ENCODE peak calls at places on chromosomes 7 and 10, in four cellular contexts. One of them, this sample, is unnamed. For H3K4me1 and H3K9me3, the result is how much of the 10 kb centered on the place peaks cover.

GRCh38 chr7:67462781-67463191 is 466.2 kb downstream of the TYW1 start:
- DNase-seq in transverse colon: peak
- DNase-seq in tibial artery: no peak
- DNase-seq in CD8-positive, alpha-beta memory T cell: no peak
- DNase-seq in this sample: no peak

GRCh38 chr10:60527676-60528075 is 138.0 kb upstream of the ANK3 start:
- DNase-seq in CD8-positive, alpha-beta memory T cell: no peak
- DNase-seq in transverse colon: no peak
- DNase-seq in tibial artery: no peak
- DNase-seq in this sample: no peak

GRCh38 chr10:109911903-109912302 is 11.4 kb downstream of the XPNPEP1 start:
- DNase-seq in CD8-positive, alpha-beta memory T cell: no peak
- DNase-seq in transverse colon: no peak
- DNase-seq in tibial artery: no peak
- DNase-seq in this sample: no peak

GRCh38 chr10:77101416-77101815 is 536.2 kb downstream of the KCNMA1 start:
- DNase-seq in CD8-positive, alpha-beta memory T cell: no peak
- DNase-seq in tibial artery: no peak
- DNase-seq in transverse colon: no peak
- DNase-seq in this sample: no peak

GRCh38 chr7:131238260-131238940 is 89.3 kb upstream of the MKLN1 start:
- DNase-seq in CD8-positive, alpha-beta memory T cell: no peak
- DNase-seq in transverse colon: no peak
- DNase-seq in tibial artery: no peak
- DNase-seq in this sample: no peak

GRCh38 chr7:69049341-69049740 is 548.9 kb upstream of the AUTS2 start:
- DNase-seq in CD8-positive, alpha-beta memory T cell: no peak
- DNase-seq in tibial artery: no peak
- DNase-seq in transverse colon: no peak
- DNase-seq in this sample: no peak

GRCh38 chr10:77531441-77532001 is 106.1 kb downstream of the KCNMA1 start:
- DNase-seq in transverse colon: no peak
- DNase-seq in tibial artery: peak
- DNase-seq in CD8-positive, alpha-beta memory T cell: no peak
- DNase-seq in this sample: no peak

GRCh38 chr10:24449334-24449740 is 240.4 kb downstream of the KIAA1217 start:
- DNase-seq in transverse colon: no peak
- DNase-seq in CD8-positive, alpha-beta memory T cell: no peak
- DNase-seq in tibial artery: no peak
- DNase-seq in this sample: no peak

GRCh38 chr10:79241990-79242619 is 105.2 kb upstream of the PPIF start:
- DNase-seq in transverse colon: peak
- DNase-seq in tibial artery: peak
- DNase-seq in CD8-positive, alpha-beta memory T cell: peak
- DNase-seq in this sample: peak

GRCh38 chr10:68101066-68101465 is 8.2 kb upstream of the MYPN start:
- DNase-seq in transverse colon: no peak
- DNase-seq in CD8-positive, alpha-beta memory T cell: no peak
- DNase-seq in tibial artery: no peak
- DNase-seq in this sample: no peak

GRCh38 chr7:116354546-116355422 is 144.4 kb downstream of the TES start:
- DNase-seq in CD8-positive, alpha-beta memory T cell: no peak
- DNase-seq in transverse colon: peak
- DNase-seq in tibial artery: peak
- DNase-seq in this sample: no peak

GRCh38 chr7:54904986-54905385 is 113.8 kb upstream of the EGFR start:
- DNase-seq in transverse colon: no peak
- DNase-seq in CD8-positive, alpha-beta memory T cell: no peak
- DNase-seq in tibial artery: no peak
- DNase-seq in this sample: no peak

GRCh38 chr7:139876622-139877283 is 47.7 kb downstream of the TBXAS1 start:
- DNase-seq in tibial artery: no peak
- DNase-seq in transverse colon: no peak
- DNase-seq in CD8-positive, alpha-beta memory T cell: no peak
- DNase-seq in this sample: no peak

GRCh38 chr7:37945336-37945735 is 24.9 kb downstream of the EPDR1 start:
- DNase-seq in tibial artery: no peak
- DNase-seq in transverse colon: no peak
- DNase-seq in CD8-positive, alpha-beta memory T cell: no peak
- DNase-seq in this sample: no peak

GRCh38 chr7:139681463-139681755 is 96.4 kb downstream of the HIPK2 start:
- DNase-seq in tibial artery: no peak
- DNase-seq in transverse colon: no peak
- DNase-seq in CD8-positive, alpha-beta memory T cell: no peak
- DNase-seq in this sample: no peak

GRCh38 chr10:110356628-110357245 is 52.0 kb upstream of the SMNDC1 start:
- DNase-seq in transverse colon: peak
- DNase-seq in tibial artery: no peak
- DNase-seq in CD8-positive, alpha-beta memory T cell: peak
- DNase-seq in this sample: peak

GRCh38 chr10:88423732-88424131 is 159.4 kb downstream of the RNLS start:
- DNase-seq in tibial artery: no peak
- DNase-seq in CD8-positive, alpha-beta memory T cell: no peak
- DNase-seq in transverse colon: no peak
- DNase-seq in this sample: no peak

GRCh38 chr10:88428442-88428841 is 154.7 kb downstream of the RNLS start:
- DNase-seq in transverse colon: no peak
- DNase-seq in CD8-positive, alpha-beta memory T cell: no peak
- DNase-seq in tibial artery: no peak
- DNase-seq in this sample: no peak

GRCh38 chr10:88428976-88429375 is 154.1 kb downstream of the RNLS start:
- DNase-seq in CD8-positive, alpha-beta memory T cell: no peak
- DNase-seq in tibial artery: no peak
- DNase-seq in transverse colon: no peak
- DNase-seq in this sample: no peak

GRCh38 chr10:88424881-88425280 is 158.2 kb downstream of the RNLS start:
- DNase-seq in CD8-positive, alpha-beta memory T cell: no peak
- DNase-seq in tibial artery: no peak
- DNase-seq in transverse colon: no peak
- DNase-seq in this sample: no peak

GRCh38 chr10:88427024-88427423 is 156.1 kb downstream of the RNLS start:
- DNase-seq in CD8-positive, alpha-beta memory T cell: no peak
- DNase-seq in tibial artery: no peak
- DNase-seq in transverse colon: no peak
- DNase-seq in this sample: no peak
- H3K27ac ChIP-seq in CD8-positive, alpha-beta memory T cell: no peak
- H3K27ac ChIP-seq in tibial artery: no peak
- H3K27ac ChIP-seq in transverse colon: no peak
- H3K27ac ChIP-seq in this sample: no peak

DNA sequence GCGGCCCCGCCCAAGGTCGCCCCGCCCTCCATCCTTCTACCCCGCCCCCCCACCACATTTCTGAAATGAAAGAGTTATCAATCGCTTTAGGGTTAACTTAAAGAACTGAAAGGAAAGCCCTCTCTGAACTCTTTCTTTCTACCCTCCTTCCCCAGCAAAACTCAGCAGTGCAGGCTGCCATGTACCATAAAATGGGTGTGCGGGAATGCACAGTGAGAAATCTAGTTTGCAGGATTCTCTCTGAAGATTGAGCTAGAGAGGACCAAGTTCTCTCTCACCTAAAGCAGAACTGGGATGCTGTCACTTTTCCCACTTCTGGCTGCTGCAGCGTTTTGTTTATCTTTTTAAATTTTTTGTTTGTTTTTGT is 151.6 kb upstream of the YAE1 start:
- DNase-seq in tibial artery: no peak
- DNase-seq in CD8-positive, alpha-beta memory T cell: no peak
- DNase-seq in transverse colon: no peak
- DNase-seq in this sample: no peak
- H3K4me1 ChIP-seq in tibial artery: under half
- H3K4me1 ChIP-seq in CD8-positive, alpha-beta memory T cell: under half
- H3K4me1 ChIP-seq in transverse colon: under half
- H3K4me1 ChIP-seq in this sample: under half

GRCh38 chr10:108862691-108863350 is 1060.5 kb downstream of the XPNPEP1 start:
- DNase-seq in transverse colon: no peak
- DNase-seq in tibial artery: no peak
- DNase-seq in CD8-positive, alpha-beta memory T cell: no peak
- DNase-seq in this sample: no peak
- H3K9me3 ChIP-seq in transverse colon: under half
- H3K9me3 ChIP-seq in tibial artery: under half
- H3K9me3 ChIP-seq in CD8-positive, alpha-beta memory T cell: under half
- H3K9me3 ChIP-seq in this sample: under half

DNA sequence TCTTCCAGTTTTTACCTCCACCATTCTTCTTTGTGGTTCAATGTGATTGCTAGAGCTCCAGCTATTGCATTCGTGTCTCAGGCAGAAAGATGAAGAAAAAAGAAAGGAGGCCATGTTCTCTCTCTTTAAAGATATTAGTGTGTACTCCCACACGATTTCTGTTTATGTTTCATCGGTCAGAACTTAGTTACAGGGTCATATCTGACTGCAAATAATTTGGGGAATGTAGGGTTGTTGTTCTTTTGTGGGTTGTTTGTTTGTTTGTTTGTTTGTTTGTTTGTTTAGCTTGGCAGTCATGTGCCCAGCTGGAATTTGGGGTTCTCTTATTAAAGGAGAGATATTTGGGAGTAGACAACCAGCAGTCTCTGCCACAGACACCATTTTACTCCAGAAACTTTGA is 53.6 kb upstream of the PIK3CG start:
- DNase-seq in transverse colon: no peak
- DNase-seq in tibial artery: no peak
- DNase-seq in CD8-positive, alpha-beta memory T cell: no peak
- DNase-seq in this sample: no peak
- H3K27ac ChIP-seq in transverse colon: no peak
- H3K27ac ChIP-seq in tibial artery: no peak
- H3K27ac ChIP-seq in CD8-positive, alpha-beta memory T cell: no peak
- H3K27ac ChIP-seq in this sample: no peak

DNA sequence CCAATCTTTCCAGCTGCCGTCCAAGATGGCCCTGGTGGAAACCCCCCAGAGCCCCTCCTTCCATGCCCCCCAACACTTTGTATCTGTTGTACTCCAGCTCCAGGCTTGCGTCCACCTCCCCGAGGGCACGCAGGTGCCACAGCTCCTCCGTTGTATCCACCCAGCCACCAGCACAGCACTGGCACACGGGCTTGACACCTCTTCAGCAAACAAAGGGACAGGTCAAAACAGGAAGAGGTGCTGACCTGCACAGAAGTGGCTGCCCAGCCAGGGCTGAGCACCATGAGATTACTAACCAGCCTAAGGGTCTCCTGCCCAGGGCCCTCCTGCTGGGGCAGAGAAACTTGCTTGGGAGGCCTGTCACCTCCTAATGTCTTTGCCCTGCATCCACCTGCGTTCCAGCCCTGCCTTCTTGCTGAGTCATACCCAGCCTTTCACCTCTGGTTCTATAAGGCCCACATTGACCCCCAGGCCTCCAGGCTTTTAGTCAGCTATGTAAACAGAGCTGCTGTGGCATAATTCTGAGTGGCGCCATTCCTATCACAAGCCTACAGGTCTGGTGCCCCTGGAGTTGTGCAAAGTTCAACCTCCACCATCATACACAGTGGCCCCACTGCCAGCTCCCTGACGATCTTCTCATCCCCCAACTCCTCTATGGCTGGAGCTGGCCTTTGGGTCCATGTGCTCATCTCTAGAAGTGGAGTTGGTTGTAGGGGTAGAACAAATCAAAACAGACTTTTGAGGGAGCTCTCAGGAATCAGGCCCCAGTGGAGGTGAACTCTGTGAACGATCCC is 20.9 kb downstream of the SLC29A3 start:
- DNase-seq in CD8-positive, alpha-beta memory T cell: no peak
- DNase-seq in transverse colon: peak
- DNase-seq in tibial artery: no peak
- DNase-seq in this sample: no peak
- H3K4me1 ChIP-seq in CD8-positive, alpha-beta memory T cell: under half
- H3K4me1 ChIP-seq in transverse colon: under half
- H3K4me1 ChIP-seq in tibial artery: under half
- H3K4me1 ChIP-seq in this sample: under half

GRCh38 chr7:157964016-157964415 is 623.6 kb downstream of the PTPRN2 start:
- DNase-seq in tibial artery: no peak
- DNase-seq in CD8-positive, alpha-beta memory T cell: no peak
- DNase-seq in transverse colon: no peak
- DNase-seq in this sample: no peak
- H3K9me3 ChIP-seq in tibial artery: under half
- H3K9me3 ChIP-seq in CD8-positive, alpha-beta memory T cell: under half
- H3K9me3 ChIP-seq in transverse colon: under half
- H3K9me3 ChIP-seq in this sample: under half

DNA sequence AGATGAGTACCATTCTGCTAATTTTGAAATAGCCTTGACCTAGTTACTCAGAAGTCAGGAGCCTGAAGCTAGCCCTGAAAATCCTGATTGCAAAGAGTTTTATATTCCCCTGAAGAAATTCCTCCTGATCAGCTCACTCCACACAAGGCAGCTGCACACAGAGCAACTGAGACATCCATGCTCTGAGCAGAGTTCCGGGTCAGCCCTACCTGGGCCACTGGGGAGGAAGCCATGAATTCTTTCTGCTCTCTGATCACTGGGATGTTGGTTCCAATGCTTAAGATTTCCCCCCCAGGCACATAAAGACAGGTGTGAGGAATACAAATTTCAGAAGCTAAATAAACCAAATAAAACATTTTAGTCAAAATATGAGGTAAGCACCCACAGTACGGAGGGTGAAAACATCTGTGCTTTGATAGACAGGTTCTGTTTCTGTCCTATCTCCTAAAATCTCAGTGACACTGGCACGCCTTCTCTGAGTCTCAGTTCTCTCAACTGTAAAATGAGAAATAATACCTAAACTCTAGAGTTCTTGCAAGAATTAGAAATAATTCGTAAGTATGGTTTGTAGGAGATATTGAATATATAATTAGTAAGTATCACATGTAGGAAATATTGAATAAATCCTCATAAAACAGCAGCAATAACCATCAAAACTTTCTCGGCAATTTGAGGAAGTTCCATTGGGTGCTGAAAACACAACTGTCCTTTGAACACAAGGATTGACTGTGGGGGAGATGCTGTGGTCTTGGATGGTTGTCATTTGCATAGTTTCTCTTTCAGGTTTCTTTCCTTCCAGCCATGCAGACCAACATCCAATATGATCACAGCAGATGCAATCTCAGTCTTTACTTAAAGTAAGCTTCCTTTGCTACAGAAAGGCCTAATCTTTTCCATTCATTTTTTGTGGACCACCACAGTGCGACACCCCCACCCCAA is 133.0 kb upstream of the TNS3 start:
- DNase-seq in CD8-positive, alpha-beta memory T cell: no peak
- DNase-seq in transverse colon: no peak
- DNase-seq in tibial artery: no peak
- DNase-seq in this sample: no peak
- H3K27ac ChIP-seq in CD8-positive, alpha-beta memory T cell: no peak
- H3K27ac ChIP-seq in transverse colon: no peak
- H3K27ac ChIP-seq in tibial artery: no peak
- H3K27ac ChIP-seq in this sample: no peak

GRCh38 chr7:148715027-148715426 is 16.3 kb downstream of the CUL1 start:
- DNase-seq in tibial artery: no peak
- DNase-seq in transverse colon: no peak
- DNase-seq in CD8-positive, alpha-beta memory T cell: no peak
- DNase-seq in this sample: no peak
- H3K4me1 ChIP-seq in tibial artery: under half
- H3K4me1 ChIP-seq in transverse colon: under half
- H3K4me1 ChIP-seq in CD8-positive, alpha-beta memory T cell: half or more
- H3K4me1 ChIP-seq in this sample: under half

DNA sequence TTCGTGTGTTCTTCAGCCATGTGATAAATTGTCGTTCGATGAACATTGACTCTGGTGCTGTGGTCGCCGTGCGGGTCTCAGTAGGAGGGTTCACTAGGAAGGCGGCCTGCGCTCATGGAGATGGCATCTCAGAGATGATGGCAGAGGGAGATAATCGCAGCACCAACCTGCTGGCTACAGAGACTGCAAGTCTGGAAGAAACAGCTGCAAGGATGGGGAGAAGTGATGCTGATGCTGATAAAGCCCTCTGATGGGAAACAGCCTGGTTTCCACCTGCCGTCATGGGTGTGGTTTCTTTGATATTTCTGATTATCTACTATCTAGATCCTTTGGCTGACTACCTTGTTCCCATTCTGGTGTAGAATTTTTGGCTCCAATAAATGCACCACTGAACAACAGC is 130.5 kb upstream of the ANKRD30A start:
- DNase-seq in CD8-positive, alpha-beta memory T cell: no peak
- DNase-seq in transverse colon: no peak
- DNase-seq in tibial artery: no peak
- DNase-seq in this sample: no peak
- H3K9me3 ChIP-seq in CD8-positive, alpha-beta memory T cell: under half
- H3K9me3 ChIP-seq in transverse colon: under half
- H3K9me3 ChIP-seq in tibial artery: under half
- H3K9me3 ChIP-seq in this sample: under half